ENCODE peak calls at places on chromosomes 11 and 22, in seven cellular contexts. H is SK-N-SH, B is H1, M is HepG2, I is HCT116, U is GM12878, G is K562. R is an unnamed sample.

GRCh38 chr11:72003776-72004171 is 5.1 kb downstream of the IL18BP start:
- DNase-seq in H (no peak), B (no peak), M (no peak), I (no peak), U (no peak), G (no peak), R (no peak)

GRCh38 chr11:122494171-122494570 is 161.4 kb upstream of the UBASH3B start:
- DNase-seq in H (no peak), B (no peak), M (no peak), I (no peak), U (no peak), G (no peak), R (no peak)

GRCh38 chr22:37012262-37012904 is 6.9 kb downstream of the TST start:
- DNase-seq in H (no peak), B (no peak), M (no peak), I (no peak), U (no peak), G (no peak), R (no peak)

GRCh38 chr11:69238562-69239319 is 55.2 kb upstream of the MYEOV start:
- DNase-seq in H (no peak), B (no peak), M (no peak), I (no peak), U (no peak), G (no peak), R (no peak)

GRCh38 chr22:46088541-46089311 is 61.6 kb upstream of the PPARA start:
- DNase-seq in H (no peak), B (no peak), M (no peak), I (no peak), U (no peak), G (no peak), R (no peak)

GRCh38 chr11:121067453-121067852 is 33.6 kb upstream of the TECTA start:
- DNase-seq in H (no peak), B (no peak), M (peak; percentile 97), I (no peak), U (no peak), G (no peak), R (no peak)

GRCh38 chr11:100546714-100547113 is 140.4 kb upstream of the ARHGAP42 start:
- DNase-seq in H (no peak), B (no peak), M (no peak), I (peak; percentile 21), U (no peak), G (no peak), R (no peak)

GRCh38 chr11:111225871-111226270 is 19.7 kb upstream of the POU2AF2 start:
- DNase-seq in H (no peak), B (no peak), M (no peak), I (no peak), U (no peak), G (no peak), R (no peak)

GRCh38 chr11:68664141-68664540 is 20.2 kb upstream of the GAL start:
- DNase-seq in H (no peak), B (no peak), M (no peak), I (no peak), U (no peak), G (no peak), R (no peak)

GRCh38 chr11:66543263-66544107 is 2.4 kb downstream of the ZDHHC24 start:
- DNase-seq in H (peak; percentile 82), B (no peak), M (no peak), I (no peak), U (peak; percentile 38), G (no peak), R (no peak)

GRCh38 chr22:25014896-25015755 is 62.6 kb downstream of the KIAA1671 start:
- DNase-seq in H (no peak), B (no peak), M (no peak), I (no peak), U (no peak), G (no peak), R (no peak)

GRCh38 chr11:116387623-116388022 is 385.2 kb downstream of the BUD13 start:
- DNase-seq in H (no peak), B (no peak), M (no peak), I (no peak), U (no peak), G (no peak), R (no peak)

DNA sequence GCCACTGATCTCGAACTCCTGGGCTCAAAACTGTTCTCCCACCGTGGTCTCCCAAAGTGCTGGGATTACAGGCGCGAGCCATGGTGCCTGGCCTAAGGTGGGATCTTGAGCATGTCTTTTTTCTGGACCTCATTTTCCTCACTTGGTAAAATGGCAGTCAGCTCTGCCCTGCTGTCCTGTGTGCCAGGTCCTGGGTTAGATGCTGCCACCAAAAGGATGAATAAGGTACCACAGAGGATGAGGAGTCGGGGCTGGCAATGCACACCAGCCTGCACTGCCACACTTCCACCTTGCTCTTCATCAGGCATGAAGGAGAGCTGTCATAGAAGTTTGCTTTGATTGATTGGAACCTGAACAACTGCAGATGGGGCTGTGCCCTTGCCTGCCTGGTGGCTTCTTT is 32.3 kb downstream of the ACO2 start:
- DNase-seq in H (peak; percentile 33), B (no peak), M (peak; percentile 23), I (no peak), U (peak; percentile 27), G (no peak), R (no peak)
- TF ChIP-seq JUND in H (no peak), B (no peak), M (no peak), I (no peak), U (no peak), G (no peak), R (no peak)

DNA sequence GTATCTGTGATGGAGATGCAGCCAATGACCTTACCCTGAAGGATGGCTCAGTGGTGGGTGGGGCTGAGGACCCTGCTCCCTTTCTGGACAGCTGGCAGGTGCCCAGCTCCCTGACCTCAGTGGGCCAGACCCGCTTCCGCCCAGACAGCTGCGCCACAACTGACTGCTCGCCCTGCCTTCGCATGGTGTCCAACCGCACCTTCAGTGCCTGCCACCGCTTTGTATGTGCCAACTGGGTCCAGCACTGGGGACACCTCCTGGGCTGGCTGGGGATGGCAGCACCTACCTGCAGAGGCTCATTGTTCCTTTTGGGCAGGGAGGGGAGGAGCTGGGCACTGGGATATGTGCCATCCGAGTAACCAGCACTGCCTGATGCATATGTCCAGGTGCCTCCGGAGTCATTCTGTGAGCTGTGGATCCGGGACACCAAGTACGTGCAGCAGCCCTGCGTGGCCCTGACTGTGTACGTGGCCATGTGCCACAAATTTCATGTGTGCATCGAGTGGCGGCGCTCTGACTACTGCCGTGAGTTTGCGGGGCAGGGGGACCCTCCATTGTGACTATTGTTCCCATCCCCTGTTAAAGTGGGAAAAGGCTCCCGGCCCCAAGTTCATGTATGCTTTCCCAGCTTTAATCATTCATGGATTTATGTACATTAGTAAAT is 84.8 kb downstream of the OTOG start:
- DNase-seq in H (peak; percentile 12), B (no peak), M (no peak), I (no peak), U (no peak), G (no peak), R (peak; percentile 42)
- TF ChIP-seq JUND in H (no peak), B (no peak), M (no peak), I (no peak), U (no peak), G (no peak), R (no peak)

GRCh38 chr11:17477084-17477333 is 364 bp upstream of the ABCC8 start:
- DNase-seq in H (no peak), B (no peak), M (no peak), I (no peak), U (no peak), G (no peak), R (no peak)

GRCh38 chr11:17481905-17482304 is 5.3 kb upstream of the ABCC8 start:
- DNase-seq in H (no peak), B (no peak), M (no peak), I (no peak), U (no peak), G (no peak), R (no peak)

GRCh38 chr11:17478064-17478463 is 1.4 kb upstream of the ABCC8 start:
- DNase-seq in H (no peak), B (no peak), M (no peak), I (no peak), U (no peak), G (no peak), R (no peak)

GRCh38 chr11:17477361-17477760 is 716 bp upstream of the ABCC8 start:
- DNase-seq in H (no peak), B (no peak), M (no peak), I (no peak), U (no peak), G (no peak), R (no peak)

DNA sequence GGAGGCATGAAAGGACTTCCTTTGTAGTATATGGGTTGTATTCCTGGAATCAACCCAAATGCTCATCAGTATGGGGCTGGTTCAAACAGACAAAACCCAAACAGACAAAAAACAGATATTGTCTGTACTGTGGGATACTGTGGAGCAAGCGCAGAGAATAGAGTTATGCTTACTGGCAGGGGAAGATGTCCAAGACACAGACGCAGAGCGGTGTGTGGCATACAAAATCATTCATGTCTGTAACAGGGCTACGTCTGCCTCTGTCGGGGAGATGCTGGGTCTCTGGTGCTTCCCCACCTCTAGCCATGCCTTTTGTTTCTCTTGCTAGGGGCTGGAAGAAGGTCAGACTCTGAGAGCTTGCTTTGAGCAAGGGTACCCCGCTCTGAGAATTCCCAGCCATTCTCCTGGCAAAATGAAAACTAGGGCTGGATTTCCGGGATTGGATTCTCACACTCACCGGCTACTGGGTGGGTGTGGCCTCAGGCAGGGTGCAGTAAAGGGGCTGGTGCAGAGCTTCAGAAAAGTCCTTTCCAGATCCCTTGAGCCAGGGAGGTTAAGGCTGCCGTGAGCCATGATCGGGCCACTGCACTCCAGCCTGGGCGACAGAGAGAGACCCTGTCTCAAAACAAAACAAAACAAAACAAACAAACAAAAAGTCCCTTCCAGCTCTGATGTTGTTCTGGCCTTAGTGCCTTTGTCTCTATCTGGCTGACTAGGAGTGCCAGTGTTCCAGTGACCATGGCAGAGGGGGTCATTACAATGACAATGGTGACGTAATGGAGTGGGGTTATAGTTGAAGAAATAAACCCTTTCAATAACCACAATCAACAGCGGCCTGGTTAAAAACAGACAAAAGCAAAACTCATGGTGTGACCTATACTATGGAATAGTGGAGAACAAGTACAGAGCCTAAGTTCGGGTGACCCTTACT is 2.9 kb upstream of the ABCC8 start:
- DNase-seq in H (peak; percentile 85), B (peak; percentile 93), M (no peak), I (peak; percentile 49), U (no peak), G (peak; percentile 57), R (peak; percentile 22)
- TF ChIP-seq JUND in H (no peak), B (no peak), M (no peak), I (peak; percentile 40), U (no peak), G (no peak), R (no peak)

GRCh38 chr22:27699676-27700075 is 101.9 kb downstream of the MN1 start:
- DNase-seq in H (peak; percentile 36), B (no peak), M (no peak), I (no peak), U (no peak), G (no peak), R (no peak)

GRCh38 chr22:27704581-27704980 is 97.0 kb downstream of the MN1 start:
- DNase-seq in H (no peak), B (no peak), M (no peak), I (no peak), U (no peak), G (no peak), R (no peak)

GRCh38 chr22:27697888-27698287 is 103.7 kb downstream of the MN1 start:
- DNase-seq in H (no peak), B (no peak), M (no peak), I (no peak), U (no peak), G (no peak), R (no peak)

DNA sequence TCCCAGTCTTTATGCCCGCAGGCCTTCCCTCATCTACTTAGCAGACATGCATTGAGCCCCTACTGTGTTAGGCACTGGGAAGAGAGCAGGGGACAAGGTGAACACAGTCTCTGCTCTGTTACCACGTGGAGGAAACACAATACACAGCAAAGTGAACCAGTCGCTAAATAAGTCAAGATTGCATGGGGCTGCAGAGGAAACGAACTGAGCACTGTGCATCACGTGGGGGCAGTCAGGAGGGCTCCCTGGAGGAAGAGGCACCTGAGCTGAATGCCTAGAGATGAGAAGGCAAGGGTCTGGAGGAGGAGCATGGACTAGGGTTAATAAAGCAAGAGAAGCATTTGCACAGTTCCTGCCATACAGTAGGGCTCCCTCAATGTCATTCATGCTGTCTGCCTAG is 102.7 kb downstream of the MN1 start:
- DNase-seq in H (no peak), B (no peak), M (no peak), I (no peak), U (no peak), G (no peak), R (no peak)
- TF ChIP-seq JUND in H (no peak), B (no peak), M (no peak), I (no peak), U (no peak), G (no peak), R (no peak)